ENCODE peak calls at places on chromosome X, in four cellular contexts. T is fibroblast of lung, J is mesenchymal stem cell, N is SK-N-SH. P is an unnamed sample.

GRCh38 chrX:47178337-47178736 is 15.3 kb upstream of the UBA1 start:
- DNase-seq in T (no peak), J (no peak), N (no peak), P (no peak)

GRCh38 chrX:85243761-85244410 is at the start of the genes SATL1 and ZNF711:
- DNase-seq in T (peak), J (peak), N (peak), P (peak)

GRCh38 chrX:72025236-72025770 is 106.4 kb downstream of the RTL5 start:
- DNase-seq in T (no peak), J (no peak), N (no peak), P (no peak)

GRCh38 chrX:54484666-54485065 is 11.4 kb downstream of the FGD1 start:
- DNase-seq in T (no peak), J (no peak), N (peak), P (no peak)

GRCh38 chrX:136202889-136203288 is 48.3 kb downstream of the MAP7D3 start:
- DNase-seq in T (peak), J (peak), N (no peak), P (no peak)

GRCh38 chrX:72105436-72105835 is 26.3 kb downstream of the RTL5 start:
- DNase-seq in T (no peak), J (no peak), N (no peak), P (no peak)

GRCh38 chrX:81082649-81083048 is 119.1 kb downstream of the HMGN5 start:
- DNase-seq in T (no peak), J (no peak), N (no peak), P (no peak)

GRCh38 chrX:84205276-84205675 is 17.3 kb upstream of the RPS6KA6 start:
- DNase-seq in T (no peak), J (no peak), N (no peak), P (no peak)

GRCh38 chrX:118569676-118570075 is 74.1 kb downstream of the DOCK11 start:
- DNase-seq in T (peak), J (no peak), N (no peak), P (peak)

GRCh38 chrX:134804779-134805178 is 146.5 kb upstream of the PLAC1 start:
- DNase-seq in T (no peak), J (no peak), N (no peak), P (no peak)

GRCh38 chrX:2898861-2899512 is 30.2 kb downstream of the ARSD start:
- DNase-seq in T (no peak), J (no peak), N (no peak), P (peak)

GRCh38 chrX:14491689-14492088 is 37.6 kb upstream of the GLRA2 start:
- DNase-seq in T (no peak), J (no peak), N (no peak), P (peak)

GRCh38 chrX:318739-319578 is at the start of gene GTPBP6:
- DNase-seq in T (peak), J (peak), N (peak), P (peak)

GRCh38 chrX:16772460-16772859 is 13.8 kb upstream of the TXLNG start:
- DNase-seq in T (no peak), J (no peak), N (no peak), P (no peak)

GRCh38 chrX:133634416-133634815 is 219.1 kb upstream of the GPC4 start:
- DNase-seq in T (no peak), J (no peak), N (no peak), P (no peak)

DNA sequence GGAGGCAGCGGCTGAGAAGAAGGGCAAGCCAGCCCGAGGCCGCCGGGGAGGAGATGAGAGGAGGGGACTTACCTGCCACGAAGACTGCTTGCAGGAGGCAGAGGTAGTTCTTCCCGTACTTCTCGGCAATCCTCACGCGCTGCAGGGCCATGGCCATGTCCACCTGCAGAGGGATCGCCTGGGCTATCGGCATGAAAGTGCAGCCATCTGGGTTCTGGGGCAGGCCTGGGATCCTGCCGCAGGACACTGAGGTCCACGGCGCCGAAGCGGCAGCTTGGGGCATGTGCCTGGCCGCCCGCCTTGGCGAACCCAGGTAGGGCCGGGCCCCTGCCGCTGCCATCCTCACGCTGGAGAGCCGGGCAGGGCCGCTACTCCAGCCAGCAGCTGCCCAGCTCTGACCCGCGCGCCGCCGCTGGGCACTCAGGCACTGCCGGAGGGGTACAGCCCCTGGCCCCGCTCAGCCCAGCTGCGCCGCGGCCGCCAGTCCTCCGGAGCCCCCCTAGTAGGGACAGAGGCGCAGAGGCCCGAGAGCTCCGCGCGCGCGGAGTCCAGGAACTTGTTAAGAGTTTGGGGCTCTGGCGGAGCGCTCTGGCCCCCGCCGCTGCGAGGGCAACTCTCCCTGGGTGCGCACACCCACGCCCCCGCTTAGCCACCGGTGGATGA is 16.0 kb downstream of the MCF2 start:
- DNase-seq in T (peak), J (no peak), N (peak), P (no peak)
- H2AFZ ChIP-seq in T (peak), J (no peak), N (peak), P (peak)

DNA sequence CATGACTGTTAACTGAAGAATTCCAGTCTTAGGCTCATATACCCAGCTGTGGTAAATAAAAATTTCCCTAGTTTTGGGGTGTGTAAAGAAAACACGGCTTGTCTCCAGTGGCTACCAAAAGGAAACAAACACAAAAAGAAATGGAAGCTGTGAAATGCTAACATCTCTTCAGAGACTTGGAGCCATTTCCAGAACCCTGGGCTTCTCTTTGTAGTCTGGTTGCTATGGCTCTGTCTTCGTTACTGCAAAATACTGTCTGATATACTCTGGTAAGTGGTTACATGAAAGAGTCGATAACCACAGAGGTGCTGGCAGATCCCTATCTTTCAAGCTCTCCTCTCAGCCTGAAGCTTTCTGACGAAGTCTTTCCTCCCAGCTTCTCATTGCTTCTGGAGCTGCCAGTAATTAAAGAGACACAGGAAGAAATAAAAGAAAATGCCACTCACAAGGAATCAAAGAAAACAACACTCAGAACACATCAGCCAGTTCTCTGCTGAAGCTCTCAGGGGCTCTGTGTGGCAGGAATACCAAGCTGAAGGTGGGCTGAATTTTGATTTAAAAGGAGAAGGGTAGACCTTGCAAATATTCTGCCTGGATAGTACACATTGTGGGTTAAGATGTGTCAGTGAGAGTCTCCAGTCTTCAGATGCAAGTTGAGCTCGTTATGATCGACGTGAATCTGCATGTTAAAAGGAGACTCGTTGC is 107.5 kb upstream of the FAM9C start:
- DNase-seq in T (peak), J (peak), N (no peak), P (no peak)
- H2AFZ ChIP-seq in T (no peak), J (no peak), N (peak), P (no peak)

DNA sequence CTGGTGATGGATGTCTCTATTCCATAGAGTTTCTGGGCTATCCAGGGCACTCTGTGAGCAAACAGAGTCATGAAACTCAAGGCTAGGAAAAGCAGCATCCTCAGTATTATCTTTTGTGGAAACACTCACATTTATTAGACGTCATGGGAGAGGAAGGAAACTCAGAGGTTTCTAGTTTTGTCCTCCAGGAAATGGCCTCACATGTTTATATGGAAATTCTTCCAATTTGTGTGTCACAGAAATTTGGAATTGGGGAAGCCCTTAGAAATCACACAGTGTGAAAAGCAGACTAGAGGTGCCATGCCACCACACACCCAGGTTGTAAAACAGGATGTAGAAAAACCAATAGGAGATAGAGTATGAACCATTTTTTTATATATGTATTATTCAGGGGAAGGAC is 31.1 kb downstream of the IDS start:
- DNase-seq in T (no peak), J (no peak), N (no peak), P (no peak)
- H2AFZ ChIP-seq in T (no peak), J (no peak), N (no peak), P (no peak)

GRCh38 chrX:120293015-120293414 is 18.2 kb downstream of the TMEM255A start:
- DNase-seq in T (no peak), J (no peak), N (no peak), P (no peak)
- H2AFZ ChIP-seq in T (no peak), J (no peak), N (no peak), P (no peak)